ENCODE peak calls at places on chromosome 2, in nine cellular contexts. X is neural progenitor cell, W is right atrium auricular region, O is body of pancreas, G is pancreas, Q is NT2/D1, N is HepG2, Z is heart left ventricle, F is MM.1S. T is an unnamed sample.
A peak's percentile ranks its signal among the peaks of the same experiment; 100 is the strongest.

GRCh38 chr2:128276878-128277675 is 41.6 kb downstream of the HS6ST1 start:
- DNase-seq in X (no peak), W (no peak), O (no peak), G (no peak), Q (no peak), N (no peak), Z (no peak), F (no peak), T (no peak)

GRCh38 chr2:40292291-40292690 is 159.6 kb downstream of the SLC8A1 start:
- DNase-seq in X (no peak), W (no peak), O (no peak), G (no peak), Q (no peak), N (no peak), Z (no peak), F (no peak), T (no peak)

GRCh38 chr2:71784734-71785549 is 331.6 kb downstream of the DYSF start:
- DNase-seq in X (no peak), W (peak; percentile 55), O (no peak), G (no peak), Q (no peak), N (peak; percentile 33), Z (no peak), F (no peak), T (no peak)

GRCh38 chr2:210086292-210086691 is 83.9 kb downstream of the RPE start:
- DNase-seq in X (no peak), W (no peak), O (no peak), G (no peak), Q (no peak), N (no peak), Z (no peak), F (no peak), T (peak; percentile 31)

GRCh38 chr2:132668189-132668833 is 1.7 kb downstream of the LYPD1 start:
- DNase-seq in X (peak; percentile 76), W (no peak), O (no peak), G (peak; percentile 16), Q (no peak), N (no peak), Z (no peak), F (no peak), T (peak; percentile 62)

GRCh38 chr2:128808462-128809255 is 490.0 kb upstream of the HS6ST1 start:
- DNase-seq in X (no peak), W (peak; percentile 54), O (no peak), G (no peak), Q (no peak), N (no peak), Z (no peak), F (no peak), T (no peak)

GRCh38 chr2:9375857-9376428 is 47.4 kb downstream of the ITGB1BP1 start:
- DNase-seq in X (no peak), W (no peak), O (no peak), G (no peak), Q (no peak), N (no peak), Z (no peak), F (no peak), T (no peak)

GRCh38 chr2:153163055-153163454 is 315.5 kb downstream of the RPRM start:
- DNase-seq in X (peak; percentile 84), W (no peak), O (no peak), G (peak; percentile 18), Q (peak; percentile 77), N (peak; percentile 76), Z (no peak), F (peak; percentile 15), T (no peak)

GRCh38 chr2:69565431-69565839 is 78.1 kb downstream of the AAK1 start:
- DNase-seq in X (peak; percentile 77), W (no peak), O (peak; percentile 60), G (peak; percentile 56), Q (peak; percentile 68), N (peak; percentile 61), Z (peak; percentile 34), F (peak; percentile 58), T (peak; percentile 49)

GRCh38 chr2:9250498-9251153 is 44.0 kb downstream of the ASAP2 start:
- DNase-seq in X (no peak), W (no peak), O (no peak), G (no peak), Q (no peak), N (no peak), Z (no peak), F (no peak), T (no peak)

GRCh38 chr2:46299365-46300263 is 2.4 kb downstream of the EPAS1 start:
- DNase-seq in X (peak; percentile 68), W (peak; percentile 88), O (peak; percentile 74), G (peak; percentile 75), Q (no peak), N (peak; percentile 58), Z (peak; percentile 78), F (no peak), T (peak; percentile 57)

GRCh38 chr2:145546091-145546490 is 1026.2 kb upstream of the ZEB2 start:
- DNase-seq in X (no peak), W (no peak), O (no peak), G (no peak), Q (no peak), N (no peak), Z (no peak), F (no peak), T (no peak)

GRCh38 chr2:145547620-145548019 is 1027.7 kb upstream of the ZEB2 start:
- DNase-seq in X (no peak), W (no peak), O (no peak), G (no peak), Q (no peak), N (no peak), Z (no peak), F (no peak), T (no peak)

GRCh38 chr2:145543856-145544255 is 1023.9 kb upstream of the ZEB2 start:
- DNase-seq in X (no peak), W (no peak), O (no peak), G (no peak), Q (no peak), N (no peak), Z (no peak), F (no peak), T (no peak)

GRCh38 chr2:145551661-145552060 is 1031.7 kb upstream of the ZEB2 start:
- DNase-seq in X (no peak), W (no peak), O (no peak), G (no peak), Q (no peak), N (no peak), Z (no peak), F (no peak), T (no peak)

DNA sequence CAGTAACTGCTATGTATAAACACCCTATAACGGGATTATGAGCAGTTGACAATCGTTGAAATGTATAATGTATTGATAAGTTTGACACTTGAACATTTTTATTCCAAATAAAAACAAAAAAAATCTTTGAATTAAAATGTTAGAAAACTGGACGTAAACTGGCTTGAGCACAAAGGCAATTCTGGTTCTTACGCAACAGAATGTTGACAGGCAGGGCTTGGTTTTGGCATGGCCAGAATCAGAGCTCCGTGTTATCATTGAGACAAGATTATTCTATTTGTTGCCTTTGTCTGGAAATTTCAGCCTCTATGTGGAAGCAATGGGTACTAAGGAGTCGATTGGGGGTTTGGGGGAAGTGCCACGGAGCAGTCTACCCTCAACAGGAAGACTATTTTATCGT is 1028.6 kb upstream of the ZEB2 start:
- DNase-seq in X (no peak), W (no peak), O (no peak), G (no peak), Q (no peak), N (no peak), Z (no peak), F (no peak), T (no peak)
- H3K4me1 ChIP-seq in X (no peaks in the 10 kb centered on the region), W (no peaks in the 10 kb centered on the region), O (no peaks in the 10 kb centered on the region), G (no peaks in the 10 kb centered on the region), Q (no peaks in the 10 kb centered on the region), N (no peaks in the 10 kb centered on the region), Z (no peaks in the 10 kb centered on the region), F (no peaks in the 10 kb centered on the region), T (no peaks in the 10 kb centered on the region)

GRCh38 chr2:37653093-37653492 is 18.3 kb downstream of the CDC42EP3 start:
- DNase-seq in X (no peak), W (no peak), O (no peak), G (no peak), Q (no peak), N (no peak), Z (no peak), F (peak; percentile 49), T (no peak)

GRCh38 chr2:37653805-37654378 is 17.6 kb downstream of the CDC42EP3 start:
- DNase-seq in X (no peak), W (peak; percentile 75), O (no peak), G (no peak), Q (no peak), N (no peak), Z (peak; percentile 70), F (no peak), T (no peak)

GRCh38 chr2:37650548-37651101 is 20.8 kb downstream of the CDC42EP3 start:
- DNase-seq in X (no peak), W (no peak), O (no peak), G (no peak), Q (no peak), N (no peak), Z (no peak), F (no peak), T (no peak)

GRCh38 chr2:37654419-37654818 is 17.0 kb downstream of the CDC42EP3 start:
- DNase-seq in X (peak; percentile 31), W (no peak), O (no peak), G (no peak), Q (no peak), N (no peak), Z (peak; percentile 13), F (no peak), T (no peak)

GRCh38 chr2:37652199-37652640 is 19.2 kb downstream of the CDC42EP3 start:
- DNase-seq in X (no peak), W (no peak), O (no peak), G (no peak), Q (no peak), N (no peak), Z (no peak), F (peak; percentile 67), T (no peak)
- H3K4me1 ChIP-seq in X (peaks cover 41% of the 10 kb centered on the region), W (no peaks in the 10 kb centered on the region), O (peaks cover 22% of the 10 kb centered on the region), G (no peaks in the 10 kb centered on the region), Q (peaks cover 4% of the 10 kb centered on the region), N (no peaks in the 10 kb centered on the region), Z (peaks cover 74% of the 10 kb centered on the region), F (peaks cover 59% of the 10 kb centered on the region), T (peaks cover 48% of the 10 kb centered on the region)

DNA sequence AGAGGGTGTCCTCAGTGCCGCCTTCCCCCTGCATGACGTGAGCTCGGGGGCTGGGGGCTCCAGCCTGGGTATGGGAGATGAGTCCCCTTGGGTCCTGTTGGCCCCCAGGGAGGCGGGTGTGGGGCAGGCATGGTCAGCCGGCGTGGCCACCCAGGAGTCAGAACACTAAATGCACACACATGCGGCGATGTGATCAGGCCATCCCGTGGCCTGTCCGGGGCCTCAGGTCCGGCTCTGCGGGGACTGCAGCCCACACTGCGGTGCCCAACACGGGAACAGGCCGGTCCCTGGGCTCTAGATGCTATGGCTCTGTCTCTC is 13.8 kb downstream of the ANO7 start:
- DNase-seq in X (no peak), W (no peak), O (no peak), G (no peak), Q (no peak), N (no peak), Z (no peak), F (no peak), T (no peak)
- H3K4me1 ChIP-seq in X (no peaks in the 10 kb centered on the region), W (no peaks in the 10 kb centered on the region), O (no peaks in the 10 kb centered on the region), G (no peaks in the 10 kb centered on the region), Q (peaks cover 28% of the 10 kb centered on the region), N (peaks cover 10% of the 10 kb centered on the region), Z (no peaks in the 10 kb centered on the region), F (no peaks in the 10 kb centered on the region), T (no peaks in the 10 kb centered on the region)

DNA sequence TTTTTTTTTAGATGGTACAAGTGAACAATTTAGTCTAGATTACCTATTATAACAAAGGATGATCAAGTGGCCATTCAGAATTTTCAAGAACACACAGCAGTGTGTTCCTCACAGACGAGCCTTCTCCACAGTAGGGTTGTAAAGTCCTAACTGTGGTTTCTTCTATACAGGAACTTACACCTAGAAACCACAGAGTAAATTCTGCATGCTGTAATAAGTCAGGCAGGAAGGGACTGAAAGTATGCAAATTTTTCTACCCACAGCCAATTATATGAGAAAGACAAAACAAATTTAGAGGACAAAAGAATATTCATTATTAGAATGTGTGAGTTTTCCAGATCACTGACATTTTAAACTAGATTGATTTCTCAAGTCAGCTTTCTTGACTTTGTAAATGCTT is 99.5 kb downstream of the RBMS1 start:
- DNase-seq in X (no peak), W (no peak), O (no peak), G (no peak), Q (no peak), N (no peak), Z (no peak), F (peak; percentile 81), T (no peak)
- H3K4me1 ChIP-seq in X (peaks cover 35% of the 10 kb centered on the region), W (no peaks in the 10 kb centered on the region), O (no peaks in the 10 kb centered on the region), G (no peaks in the 10 kb centered on the region), Q (peaks cover 5% of the 10 kb centered on the region), N (no peaks in the 10 kb centered on the region), Z (peaks cover 27% of the 10 kb centered on the region), F (peaks cover 15% of the 10 kb centered on the region), T (no peaks in the 10 kb centered on the region)

T was measured in cardiac muscle cell.